ENCODE peak calls at places on chromosome 3, in four cellular contexts. One of them, this sample, is unnamed.

GRCh38 chr3:143855183-143855582 is 6.9 kb upstream of the SLC9A9 start:
- DNase-seq in BJ: no peak
- DNase-seq in ovary: no peak
- DNase-seq in AG04449: no peak
- DNase-seq in this sample: no peak

GRCh38 chr3:122199552-122199951 is 16.1 kb downstream of the CASR start:
- DNase-seq in ovary: no peak
- DNase-seq in BJ: no peak
- DNase-seq in AG04449: no peak
- DNase-seq in this sample: no peak

GRCh38 chr3:56525291-56525690 is 31.7 kb upstream of the CCDC66 start:
- DNase-seq in ovary: no peak
- DNase-seq in BJ: no peak
- DNase-seq in AG04449: no peak
- DNase-seq in this sample: no peak

GRCh38 chr3:123013876-123014275 is 13.7 kb downstream of the SEMA5B start:
- DNase-seq in BJ: no peak
- DNase-seq in ovary: no peak
- DNase-seq in AG04449: no peak
- DNase-seq in this sample: no peak

GRCh38 chr3:154316974-154317767 is 7.1 kb downstream of the DHX36 start:
- DNase-seq in ovary: no peak
- DNase-seq in AG04449: no peak
- DNase-seq in BJ: no peak
- DNase-seq in this sample: no peak

GRCh38 chr3:132417695-132418520 is 606 bp downstream of the DNAJC13 start:
- DNase-seq in AG04449: no peak
- DNase-seq in BJ: no peak
- DNase-seq in ovary: peak
- DNase-seq in this sample: peak

GRCh38 chr3:134326760-134327593 is 47.3 kb downstream of the AMOTL2 start:
- DNase-seq in AG04449: peak
- DNase-seq in BJ: peak
- DNase-seq in ovary: no peak
- DNase-seq in this sample: peak

GRCh38 chr3:132006605-132007204 is 28.1 kb downstream of the CPNE4 start:
- DNase-seq in AG04449: no peak
- DNase-seq in ovary: no peak
- DNase-seq in BJ: no peak
- DNase-seq in this sample: no peak

GRCh38 chr3:151931171-151931570 is 57.7 kb downstream of the SUCNR1 start:
- DNase-seq in ovary: no peak
- DNase-seq in BJ: no peak
- DNase-seq in AG04449: no peak
- DNase-seq in this sample: no peak

GRCh38 chr3:127512256-127512655 is 78.3 kb downstream of the TPRA1 start:
- DNase-seq in ovary: no peak
- DNase-seq in AG04449: no peak
- DNase-seq in BJ: no peak
- DNase-seq in this sample: no peak
- TF ChIP-seq CTCF in ovary: no peak
- TF ChIP-seq CTCF in AG04449: no peak
- TF ChIP-seq CTCF in BJ: no peak
- TF ChIP-seq CTCF in this sample: no peak

GRCh38 chr3:19811689-19812088 is 122.3 kb downstream of the EFHB start:
- DNase-seq in ovary: no peak
- DNase-seq in AG04449: no peak
- DNase-seq in BJ: no peak
- DNase-seq in this sample: no peak

DNA sequence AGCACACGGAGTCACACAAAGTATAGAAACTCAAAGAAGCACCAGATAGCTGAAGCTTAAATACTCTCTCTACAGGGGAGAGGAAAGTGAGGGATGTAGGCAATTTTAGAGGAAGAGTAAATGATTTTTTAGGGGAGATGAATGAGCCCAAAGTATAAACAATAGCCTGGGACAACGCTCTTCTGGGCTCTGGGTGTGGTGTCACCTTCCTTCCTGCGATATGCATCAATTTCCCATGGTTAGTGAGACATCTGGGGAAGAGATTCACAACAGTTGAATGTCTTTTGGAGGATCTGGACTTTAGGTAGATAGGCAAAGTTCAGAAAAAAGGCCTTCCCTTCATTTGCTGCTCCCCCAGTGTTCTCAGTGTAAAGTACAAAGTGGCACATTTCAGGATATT is 125.2 kb downstream of the EFHB start:
- DNase-seq in AG04449: no peak
- DNase-seq in BJ: no peak
- DNase-seq in ovary: no peak
- DNase-seq in this sample: no peak
- H3K4me3 ChIP-seq in AG04449: no peak
- H3K4me3 ChIP-seq in BJ: no peak
- H3K4me3 ChIP-seq in ovary: no peak
- H3K4me3 ChIP-seq in this sample: no peak

GRCh38 chr3:178900244-178900643 is 171.4 kb downstream of the ZMAT3 start:
- DNase-seq in ovary: no peak
- DNase-seq in BJ: no peak
- DNase-seq in AG04449: no peak
- DNase-seq in this sample: no peak
- TF ChIP-seq CTCF in ovary: no peak
- TF ChIP-seq CTCF in BJ: no peak
- TF ChIP-seq CTCF in AG04449: no peak
- TF ChIP-seq CTCF in this sample: no peak

DNA sequence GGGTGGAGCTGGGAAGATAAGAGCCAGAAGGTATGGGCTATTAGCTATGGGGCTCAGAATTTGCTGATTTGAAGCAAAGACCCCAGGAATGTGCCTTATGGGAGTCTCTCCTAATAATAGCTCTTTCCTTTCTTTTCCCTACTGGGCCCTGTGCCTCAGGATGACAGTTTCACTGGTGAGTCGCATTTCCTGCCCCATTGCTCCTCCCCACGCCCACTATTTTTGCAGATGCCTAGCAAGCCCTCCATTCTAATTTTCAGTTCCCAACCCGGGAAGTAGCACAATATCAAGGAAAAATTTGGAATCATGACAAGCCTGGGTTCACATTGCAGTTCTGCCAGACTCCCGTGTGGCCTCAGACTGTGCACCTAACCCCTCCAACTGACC is 583 bp downstream of the IL17RE start:
- DNase-seq in BJ: no peak
- DNase-seq in AG04449: no peak
- DNase-seq in ovary: no peak
- DNase-seq in this sample: no peak
- H3K4me3 ChIP-seq in BJ: peak
- H3K4me3 ChIP-seq in AG04449: peak
- H3K4me3 ChIP-seq in ovary: no peak
- H3K4me3 ChIP-seq in this sample: peak

DNA sequence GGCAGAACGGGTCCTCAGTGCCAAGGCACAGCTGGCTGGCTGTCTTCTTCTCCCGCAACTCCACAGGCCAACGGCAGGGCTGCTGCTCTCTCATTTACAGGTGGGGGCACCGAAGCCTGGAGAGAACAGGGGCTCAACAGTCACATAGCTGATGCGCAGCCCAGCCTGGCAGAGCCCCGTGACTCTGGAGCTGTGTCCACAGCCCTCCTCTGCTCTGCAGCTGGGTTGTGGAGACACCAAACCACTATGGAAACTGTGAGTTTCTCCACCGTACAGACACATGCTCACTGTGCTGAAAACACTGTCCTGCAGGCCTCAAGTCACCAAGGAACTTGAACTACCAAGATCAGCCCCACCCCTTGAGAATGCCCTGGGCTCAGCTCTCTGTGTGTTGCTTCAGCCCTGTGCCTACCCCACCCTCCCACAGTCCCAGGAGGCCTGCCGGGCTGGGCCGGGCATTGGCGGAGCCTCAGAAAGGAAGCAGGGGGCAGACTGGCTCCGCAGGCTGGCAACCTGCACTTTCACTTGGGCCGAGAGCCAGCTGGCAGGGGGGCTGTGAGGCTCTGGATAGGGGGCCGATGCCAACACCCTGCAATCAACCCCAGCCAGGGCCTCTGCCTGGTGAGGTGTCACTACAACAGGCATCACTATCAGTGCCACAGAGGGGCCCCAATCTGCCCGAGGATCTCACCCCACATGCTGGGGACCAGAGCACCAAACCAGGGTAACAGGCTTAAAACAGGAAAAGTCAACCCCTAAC is 113.7 kb upstream of the RPL32 start:
- DNase-seq in AG04449: no peak
- DNase-seq in BJ: no peak
- DNase-seq in ovary: peak
- DNase-seq in this sample: no peak
- TF ChIP-seq CTCF in AG04449: no peak
- TF ChIP-seq CTCF in BJ: no peak
- TF ChIP-seq CTCF in ovary: no peak
- TF ChIP-seq CTCF in this sample: no peak

GRCh38 chr3:128487813-128488635 is 5.0 kb downstream of the GATA2 start:
- DNase-seq in BJ: peak
- DNase-seq in ovary: peak
- DNase-seq in AG04449: peak
- DNase-seq in this sample: no peak
- H3K4me3 ChIP-seq in BJ: peak
- H3K4me3 ChIP-seq in ovary: peak
- H3K4me3 ChIP-seq in AG04449: peak
- H3K4me3 ChIP-seq in this sample: peak

GRCh38 chr3:157500232-157500631 is 3.0 kb downstream of the VEPH1 start:
- DNase-seq in ovary: no peak
- DNase-seq in BJ: no peak
- DNase-seq in AG04449: no peak
- DNase-seq in this sample: no peak

GRCh38 chr3:157498374-157498773 is 4.8 kb downstream of the VEPH1 start:
- DNase-seq in BJ: no peak
- DNase-seq in AG04449: no peak
- DNase-seq in ovary: no peak
- DNase-seq in this sample: no peak

GRCh38 chr3:157495846-157496245 is 7.4 kb downstream of the VEPH1 start:
- DNase-seq in AG04449: no peak
- DNase-seq in BJ: no peak
- DNase-seq in ovary: no peak
- DNase-seq in this sample: no peak

GRCh38 chr3:157501863-157502262 is 1.4 kb downstream of the VEPH1 start:
- DNase-seq in ovary: no peak
- DNase-seq in BJ: no peak
- DNase-seq in AG04449: no peak
- DNase-seq in this sample: no peak

GRCh38 chr3:157499342-157499963 is 3.8 kb downstream of the VEPH1 start:
- DNase-seq in BJ: no peak
- DNase-seq in ovary: no peak
- DNase-seq in AG04449: no peak
- DNase-seq in this sample: peak
- TF ChIP-seq CTCF in BJ: no peak
- TF ChIP-seq CTCF in ovary: no peak
- TF ChIP-seq CTCF in AG04449: no peak
- TF ChIP-seq CTCF in this sample: peak

GRCh38 chr3:184211718-184212117 is 17.7 kb upstream of the VWA5B2 start:
- DNase-seq in BJ: no peak
- DNase-seq in ovary: no peak
- DNase-seq in AG04449: no peak
- DNase-seq in this sample: no peak
- H3K4me3 ChIP-seq in BJ: no peak
- H3K4me3 ChIP-seq in ovary: no peak
- H3K4me3 ChIP-seq in AG04449: no peak
- H3K4me3 ChIP-seq in this sample: no peak

GRCh38 chr3:188052229-188052965 is 101.6 kb upstream of the LPP start:
- DNase-seq in AG04449: no peak
- DNase-seq in BJ: no peak
- DNase-seq in ovary: peak
- DNase-seq in this sample: no peak
- TF ChIP-seq CTCF in AG04449: no peak
- TF ChIP-seq CTCF in BJ: no peak
- TF ChIP-seq CTCF in ovary: peak
- TF ChIP-seq CTCF in this sample: peak